ENCODE peak calls at places on chromosomes 5 and 9, in five cellular contexts. L is nephron progenitor cell; T is ureter; R is central memory CD8-positive, alpha-beta T cell; O is HFF-Myc. W is an unnamed sample.

GRCh38 chr5:155276231-155276630 is 262.7 kb downstream of the KIF4B start:
- DNase-seq in R (no peak), L (no peak), T (no peak), O (no peak), W (no peak)

GRCh38 chr5:142386151-142387021 is 61.6 kb upstream of the SPRY4 start:
- DNase-seq in L (no peak), T (no peak), O (no peak), R (no peak), W (no peak)

GRCh38 chr5:10452768-10453331 is 11.2 kb downstream of the ROPN1L start:
- DNase-seq in L (peak; percentile 17), O (peak; percentile 71), R (no peak), T (no peak), W (no peak)

GRCh38 chr5:79508354-79508753 is 5.6 kb downstream of the HOMER1 start:
- DNase-seq in O (no peak), R (no peak), T (no peak), L (no peak), W (no peak)

GRCh38 chr9:91937727-91938126 is 12.3 kb downstream of the ROR2 start:
- DNase-seq in L (no peak), O (no peak), T (no peak), R (no peak), W (no peak)

GRCh38 chr9:87686520-87687090 is 39.3 kb upstream of the CTSL start:
- DNase-seq in L (no peak), O (no peak), T (no peak), R (no peak), W (no peak)

GRCh38 chr5:176415240-176416122 is 858 bp downstream of the CLTB start:
- DNase-seq in R (no peak), L (no peak), O (no peak), T (peak; percentile 56), W (no peak)

GRCh38 chr9:7479300-7479699 is 320.3 kb downstream of the DMAC1 start:
- DNase-seq in T (no peak), L (no peak), O (no peak), R (no peak), W (no peak)

GRCh38 chr5:32017638-32018429 is 156.3 kb downstream of the GOLPH3 start:
- DNase-seq in O (no peak), R (no peak), L (no peak), T (no peak), W (no peak)

GRCh38 chr5:85814596-85814995 is 803.1 kb upstream of the COX7C start:
- DNase-seq in R (no peak), T (no peak), O (no peak), L (no peak), W (no peak)

W was measured in glutamatergic neuron.